ENCODE peak calls at places on chromosomes 4 and X, in six cellular contexts. U, L, O, Y, H and J are unnamed samples.

GRCh38 chr4:94516067-94516466 is 64.3 kb downstream of the PDLIM5 start:
- DNase-seq in Y (no peak), H (peak; percentile 64), U (no peak), L (peak; percentile 46), O (peak; percentile 71), J (peak; percentile 69)

GRCh38 chrX:31287861-31288260 is 216.0 kb upstream of the FTHL17 start:
- DNase-seq in L (peak; percentile 42), H (no peak), Y (no peak), O (no peak), U (no peak), J (no peak)

GRCh38 chrX:151982217-151982616 is 7.7 kb upstream of the GABRE start:
- DNase-seq in O (peak; percentile 59), L (peak; percentile 73), H (peak; percentile 11), U (no peak), Y (no peak), J (peak; percentile 58)

GRCh38 chr4:6499241-6499605 is 26.8 kb upstream of the PPP2R2C start:
- DNase-seq in L (no peak), Y (no peak), H (no peak), O (no peak), U (no peak), J (peak; percentile 42)

GRCh38 chr4:128830906-128831525 is 21.5 kb downstream of the JADE1 start:
- DNase-seq in O (no peak), H (no peak), L (peak; percentile 24), Y (no peak), U (no peak), J (no peak)

GRCh38 chr4:131499139-131499873 is 1649.8 kb upstream of the PCDH10 start:
- DNase-seq in L (peak; percentile 86), Y (no peak), O (peak; percentile 90), H (peak; percentile 81), U (no peak), J (peak; percentile 62)

GRCh38 chrX:68710870-68711576 is 63.6 kb downstream of the STARD8 start:
- DNase-seq in U (peak; percentile 61), O (peak; percentile 47), H (no peak), L (peak; percentile 64), Y (no peak), J (peak; percentile 43)

GRCh38 chr4:18917689-18918088 is 896.1 kb upstream of the LCORL start:
- DNase-seq in H (no peak), O (peak; percentile 15), U (no peak), Y (no peak), L (no peak), J (peak; percentile 49)

GRCh38 chr4:2535386-2536192 is 858 bp upstream of the FAM193A start:
- DNase-seq in L (peak; percentile 33), Y (no peak), H (no peak), U (peak; percentile 66), O (peak; percentile 41), J (no peak)

GRCh38 chr4:144336633-144337032 is 196.1 kb upstream of the GYPA start:
- DNase-seq in H (no peak), Y (no peak), O (no peak), U (no peak), L (no peak), J (no peak)

GRCh38 chr4:159677521-159677920 is 574.6 kb downstream of the RAPGEF2 start:
- DNase-seq in H (no peak), L (peak; percentile 67), U (no peak), O (no peak), Y (no peak), J (peak; percentile 38)

GRCh38 chr4:174928575-174929253 is 10.6 kb downstream of the ADAM29 start:
- DNase-seq in L (no peak), Y (no peak), U (no peak), O (no peak), H (no peak), J (peak; percentile 39)

DNA sequence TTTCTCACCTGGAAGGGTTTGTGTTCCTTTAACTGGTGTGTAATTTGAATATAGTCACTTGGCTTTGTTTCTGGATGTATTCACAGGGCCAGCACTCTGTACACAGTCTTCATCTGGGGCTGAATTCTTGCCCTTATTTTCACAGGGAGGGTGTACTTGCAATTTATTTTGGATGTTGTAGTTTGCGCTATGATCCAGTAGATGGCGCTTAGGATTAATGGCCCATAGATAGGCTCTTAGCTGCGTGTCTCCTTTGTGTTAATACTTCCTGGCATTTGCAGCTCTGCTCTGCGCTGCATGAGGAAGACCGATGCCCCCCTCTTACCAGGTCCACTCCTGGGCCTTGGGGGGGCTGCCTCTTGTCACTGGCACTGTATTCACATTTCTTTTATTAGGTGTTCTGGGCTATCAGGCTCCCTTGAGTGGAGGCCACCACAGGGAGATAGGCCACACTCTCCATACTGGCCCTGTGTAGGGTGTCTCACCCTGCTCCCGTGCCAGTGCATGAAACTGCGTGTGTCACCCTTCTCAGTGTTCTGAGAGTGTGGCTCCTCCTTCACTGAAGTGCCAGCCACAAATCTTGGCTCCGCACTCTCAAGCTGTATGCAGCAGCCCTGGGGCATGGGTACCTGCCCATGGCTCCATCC is 562.2 kb downstream of the ZIC3 start:
- DNase-seq in L (peak; percentile 29), U (no peak), O (peak; percentile 42), H (no peak), Y (no peak), J (peak; percentile 23)
- TF ChIP-seq CTCF in L (peak; percentile 53), U (peak; percentile 57), O (peak; percentile 55), H (peak; percentile 41), Y (peak; percentile 63), J (peak; percentile 59)

DNA sequence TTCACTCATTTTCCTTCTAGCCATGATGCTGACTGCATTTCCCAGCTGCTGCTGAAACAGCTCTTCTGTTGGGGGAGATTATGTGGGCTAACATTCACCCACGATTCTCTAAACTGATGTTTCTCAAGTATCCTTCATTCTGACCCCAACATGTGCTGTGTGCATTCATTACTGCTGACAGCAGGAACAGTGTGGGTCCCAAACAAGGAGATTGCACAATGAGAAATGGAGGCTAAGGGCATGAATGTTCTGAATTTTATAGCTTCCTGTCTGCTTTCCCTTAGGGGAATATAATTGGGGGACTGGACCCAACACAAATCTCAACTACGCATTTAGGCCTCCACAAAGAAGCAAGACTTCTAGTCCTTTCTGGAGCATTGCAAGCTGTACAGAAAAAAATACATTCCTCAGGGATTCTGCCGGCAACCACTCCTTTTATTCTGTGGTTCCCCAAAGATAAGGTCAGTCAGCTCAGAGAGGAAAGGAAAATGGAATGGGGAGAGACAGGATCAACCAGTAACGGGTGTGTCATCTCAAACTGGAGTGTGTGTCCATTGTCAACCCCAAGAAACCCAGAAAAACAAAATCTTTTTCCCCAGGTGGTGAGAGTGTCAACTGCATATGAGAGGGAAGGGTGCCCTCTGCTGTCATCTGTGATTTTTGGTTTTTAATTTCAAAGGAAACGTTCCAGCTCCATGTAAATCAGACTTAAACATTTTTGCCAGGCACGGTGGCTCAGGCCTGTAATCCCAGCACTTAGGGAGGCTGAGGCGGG is 81.5 kb upstream of the EGFL6 start:
- DNase-seq in U (no peak), H (peak; percentile 75), Y (peak; percentile 41), O (peak; percentile 90), L (peak; percentile 93), J (peak; percentile 90)
- H3K4me3 ChIP-seq in U (no peak overlapping the region), H (no peak overlapping the region), Y (no peak overlapping the region), O (no peak overlapping the region), L (no peak overlapping the region), J (no peak overlapping the region)

GRCh38 chr4:142211444-142211843 is 575.1 kb downstream of the IL15 start:
- DNase-seq in O (no peak), H (no peak), L (no peak), U (no peak), Y (no peak), J (peak; percentile 10)
- TF ChIP-seq CTCF in O (no peak), H (no peak), L (no peak), U (no peak), Y (no peak), J (no peak)

GRCh38 chrX:39507034-39507433 is 590.7 kb downstream of the BCOR start:
- DNase-seq in Y (no peak), U (no peak), L (no peak), H (no peak), O (no peak), J (no peak)

GRCh38 chrX:39501822-39502221 is 595.9 kb downstream of the BCOR start:
- DNase-seq in H (no peak), Y (no peak), O (no peak), U (no peak), L (no peak), J (no peak)

GRCh38 chrX:39506131-39506530 is 591.6 kb downstream of the BCOR start:
- DNase-seq in L (no peak), H (no peak), U (no peak), Y (no peak), O (no peak), J (no peak)

GRCh38 chrX:39504850-39505259 is 592.9 kb downstream of the BCOR start:
- DNase-seq in Y (no peak), O (peak; percentile 29), L (peak; percentile 53), H (no peak), U (no peak), J (no peak)

GRCh38 chrX:39504227-39504626 is 593.5 kb downstream of the BCOR start:
- DNase-seq in L (no peak), H (no peak), O (no peak), Y (no peak), U (no peak), J (no peak)
- H3K4me3 ChIP-seq in L (no peak overlapping the region), H (no peak overlapping the region), O (no peak overlapping the region), Y (no peak overlapping the region), U (no peak overlapping the region), J (no peak overlapping the region)

GRCh38 chr4:8267077-8267476 is 2.5 kb upstream of the HTRA3 start:
- DNase-seq in H (no peak), L (peak; percentile 88), U (peak; percentile 86), Y (no peak), O (peak; percentile 55), J (peak; percentile 52)
- TF ChIP-seq CTCF in H (peak; percentile 78), L (peak; percentile 85), U (peak; percentile 50), Y (peak; percentile 74), O (peak; percentile 44), J (peak; percentile 89)

DNA sequence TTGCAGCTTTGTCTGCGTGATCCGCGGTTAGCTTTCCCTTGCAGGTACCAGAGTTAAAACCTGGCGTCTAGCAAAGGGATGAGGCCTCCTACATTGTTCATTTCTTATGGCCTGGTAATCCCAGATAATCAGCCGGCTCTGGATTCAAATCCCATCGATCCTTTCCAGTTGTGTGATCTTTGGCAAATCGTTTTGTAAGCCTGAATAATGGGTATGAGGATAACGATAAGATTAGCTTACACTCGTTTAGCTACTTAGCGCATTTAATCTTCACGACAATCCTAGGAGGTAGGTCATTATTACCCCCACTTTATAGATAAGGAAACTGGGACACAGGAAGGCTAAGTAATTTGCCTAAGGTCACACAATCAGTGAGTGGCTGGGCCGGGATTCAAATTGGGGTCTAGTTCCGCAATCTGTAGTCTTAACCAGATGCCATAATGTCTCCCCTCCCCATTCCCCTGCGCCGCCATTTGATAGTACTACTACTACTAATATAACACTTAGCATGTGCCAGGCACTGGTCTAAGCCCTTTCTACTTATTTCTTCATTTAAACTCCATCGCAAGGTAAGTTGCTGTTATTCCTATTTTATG is 1.7 kb upstream of the UBA1 start:
- DNase-seq in U (peak; percentile 42), Y (peak; percentile 55), L (no peak), H (no peak), O (no peak), J (no peak)
- H3K4me3 ChIP-seq in U (peak overlapping the region; percentile 81), Y (peak overlapping the region; percentile 74), L (peak overlapping the region; percentile 37), H (peak overlapping the region; percentile 66), O (peak overlapping the region; percentile 59), J (peak overlapping the region; percentile 55)